ENCODE peak calls at places on chromosomes 7 and 10, in six cellular contexts. L is IMR-90, A is Ammon's horn, Q is cardiac fibroblast, N is ACHN, M is H4. T is an unnamed sample.
A peak's percentile ranks its signal among the peaks of the same experiment; 100 is the strongest.

GRCh38 chr7:37495574-37496184 is 47.0 kb upstream of the ELMO1 start:
- DNase-seq in A (peak; percentile 35), N (peak; percentile 62), Q (peak; percentile 64), M (peak; percentile 41), L (peak; percentile 13), T (peak; percentile 35)

GRCh38 chr7:46143949-46144917 is 223.2 kb upstream of the IGFBP3 start:
- DNase-seq in M (no peak), A (no peak), Q (no peak), L (no peak), N (no peak), T (no peak)

GRCh38 chr7:3408814-3409595 is 108.0 kb downstream of the SDK1 start:
- DNase-seq in A (no peak), N (no peak), M (no peak), L (no peak), Q (no peak), T (no peak)

GRCh38 chr10:44706745-44707144 is 204.4 kb upstream of the TMEM72 start:
- DNase-seq in M (peak; percentile 64), L (peak; percentile 98), Q (peak; percentile 83), N (peak; percentile 52), A (peak; percentile 20), T (no peak)

GRCh38 chr7:55056577-55057480 is 38.0 kb downstream of the EGFR start:
- DNase-seq in M (no peak), N (no peak), A (no peak), L (no peak), Q (peak; percentile 75), T (no peak)

GRCh38 chr10:129637841-129638240 is 170.8 kb downstream of the MGMT start:
- DNase-seq in Q (no peak), N (no peak), L (no peak), A (no peak), M (no peak), T (no peak)

GRCh38 chr10:24384954-24385353 is 176.0 kb downstream of the KIAA1217 start:
- DNase-seq in M (no peak), N (no peak), A (no peak), L (no peak), Q (peak; percentile 10), T (no peak)

GRCh38 chr7:118169146-118169545 is 14.8 kb upstream of the LSM8 start:
- DNase-seq in M (no peak), Q (peak; percentile 5), N (no peak), L (peak; percentile 41), A (no peak), T (no peak)

GRCh38 chr7:1057416-1058291 is 13.3 kb downstream of the GPR146 start:
- DNase-seq in A (no peak), L (no peak), N (no peak), Q (no peak), M (no peak), T (no peak)

GRCh38 chr7:151890355-151891004 is 13.6 kb upstream of the PRKAG2 start:
- DNase-seq in L (no peak), Q (no peak), N (no peak), M (no peak), A (no peak), T (no peak)

T was measured in COLO829.